ENCODE peak calls at places on chromosomes 7 and 10, in four cellular contexts. K, G, F and H are unnamed samples.

GRCh38 chr10:10418397-10418796 is 599.3 kb upstream of the CELF2 start:
- DNase-seq in F (no peak), G (peak), K (no peak), H (no peak)

GRCh38 chr7:116380030-116380429 is 119.5 kb upstream of the CAV2 start:
- DNase-seq in G (no peak), F (no peak), K (no peak), H (no peak)

GRCh38 chr10:118926018-118926417 is 103.5 kb upstream of the NANOS1 start:
- DNase-seq in F (no peak), K (no peak), G (no peak), H (no peak)

GRCh38 chr10:12041766-12042408 is 722 bp downstream of the UPF2 start:
- DNase-seq in F (no peak), K (peak), G (no peak), H (peak)

GRCh38 chr7:33996899-33997298 is 91.6 kb downstream of the BMPER start:
- DNase-seq in K (no peak), F (no peak), G (no peak), H (no peak)

GRCh38 chr7:73885975-73886798 is 25.2 kb downstream of the TMEM270 start:
- DNase-seq in G (no peak), F (peak), K (no peak), H (no peak)

GRCh38 chr7:22709857-22710256 is 17.1 kb upstream of the IL6 start:
- DNase-seq in G (no peak), K (no peak), F (no peak), H (no peak)

GRCh38 chr10:88118769-88119559 is 255.5 kb downstream of the PTEN start:
- DNase-seq in F (no peak), K (no peak), G (no peak), H (no peak)

GRCh38 chr7:2970907-2971306 is 72.8 kb downstream of the CARD11 start:
- DNase-seq in K (no peak), F (no peak), G (no peak), H (no peak)

GRCh38 chr7:157471259-157472125 is 134.7 kb downstream of the DNAJB6 start:
- DNase-seq in F (no peak), G (no peak), K (no peak), H (no peak)

GRCh38 chr7:152683297-152683696 is 7.4 kb upstream of the XRCC2 start:
- DNase-seq in F (no peak), K (no peak), G (no peak), H (no peak)

GRCh38 chr7:150826061-150826849 is 25.7 kb downstream of the TMEM176A start:
- DNase-seq in F (no peak), K (no peak), G (no peak), H (no peak)

GRCh38 chr7:137443616-137444015 is 100.1 kb upstream of the PTN start:
- DNase-seq in G (no peak), K (no peak), F (no peak), H (no peak)

GRCh38 chr10:100327007-100327700 is 2.9 kb downstream of the PKD2L1 start:
- DNase-seq in F (no peak), G (peak), K (no peak), H (no peak)

GRCh38 chr10:78523453-78523852 is 489.8 kb downstream of the RPS24 start:
- DNase-seq in K (peak), F (no peak), G (no peak), H (no peak)

GRCh38 chr10:116730464-116731260 is 11.7 kb downstream of the HSPA12A start:
- DNase-seq in G (no peak), K (no peak), F (no peak), H (no peak)

GRCh38 chr7:89777499-89777898 is 376.8 kb upstream of the STEAP1 start:
- DNase-seq in K (no peak), G (no peak), F (no peak), H (no peak)

GRCh38 chr7:23055582-23056178 is 41.8 kb upstream of the HYCC1 start:
- DNase-seq in G (peak), F (peak), K (peak), H (peak)

DNA sequence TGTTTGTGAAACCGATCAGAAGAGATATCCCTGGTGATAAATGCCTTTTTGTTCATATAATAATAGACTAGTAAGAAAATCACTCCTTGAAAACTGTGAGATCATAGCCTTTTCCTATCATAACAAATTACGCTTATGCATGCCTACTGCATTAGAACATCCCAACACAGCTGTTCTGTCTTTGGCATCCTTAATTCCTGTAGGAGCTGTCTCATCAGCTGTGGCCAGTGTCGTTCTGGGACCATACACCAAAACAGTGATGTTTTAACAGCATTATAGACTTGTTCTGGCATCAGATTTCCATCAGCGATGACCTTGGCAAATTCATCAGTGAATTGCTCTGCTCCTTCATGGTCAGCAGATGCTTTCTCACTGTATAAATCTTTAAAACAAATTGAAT is 423.6 kb upstream of the LRGUK start:
- DNase-seq in G (no peak), K (no peak), F (no peak), H (no peak)
- TF ChIP-seq FOXM1 in G (no peak), K (no peak), F (no peak), H (no peak)

GRCh38 chr7:123004931-123005330 is 9.4 kb upstream of the TAS2R16 start:
- DNase-seq in G (no peak), K (no peak), F (no peak), H (no peak)
- TF ChIP-seq FOXK2 in G (no peak), K (no peak), F (no peak), H (no peak)

GRCh38 chr10:86086418-86086817 is 280.2 kb downstream of the GRID1 start:
- DNase-seq in K (no peak), F (no peak), G (no peak), H (no peak)

GRCh38 chr10:86085136-86085535 is 281.5 kb downstream of the GRID1 start:
- DNase-seq in G (no peak), F (no peak), K (no peak), H (no peak)

GRCh38 chr10:86083664-86084175 is 282.9 kb downstream of the GRID1 start:
- DNase-seq in K (no peak), F (no peak), G (no peak), H (no peak)

GRCh38 chr10:86087716-86088115 is 278.9 kb downstream of the GRID1 start:
- DNase-seq in F (peak), K (no peak), G (no peak), H (no peak)

GRCh38 chr10:86085686-86086085 is 280.9 kb downstream of the GRID1 start:
- DNase-seq in K (no peak), G (no peak), F (no peak), H (no peak)
- TF ChIP-seq FOXM1 in K (no peak), G (no peak), F (no peak), H (no peak)

DNA sequence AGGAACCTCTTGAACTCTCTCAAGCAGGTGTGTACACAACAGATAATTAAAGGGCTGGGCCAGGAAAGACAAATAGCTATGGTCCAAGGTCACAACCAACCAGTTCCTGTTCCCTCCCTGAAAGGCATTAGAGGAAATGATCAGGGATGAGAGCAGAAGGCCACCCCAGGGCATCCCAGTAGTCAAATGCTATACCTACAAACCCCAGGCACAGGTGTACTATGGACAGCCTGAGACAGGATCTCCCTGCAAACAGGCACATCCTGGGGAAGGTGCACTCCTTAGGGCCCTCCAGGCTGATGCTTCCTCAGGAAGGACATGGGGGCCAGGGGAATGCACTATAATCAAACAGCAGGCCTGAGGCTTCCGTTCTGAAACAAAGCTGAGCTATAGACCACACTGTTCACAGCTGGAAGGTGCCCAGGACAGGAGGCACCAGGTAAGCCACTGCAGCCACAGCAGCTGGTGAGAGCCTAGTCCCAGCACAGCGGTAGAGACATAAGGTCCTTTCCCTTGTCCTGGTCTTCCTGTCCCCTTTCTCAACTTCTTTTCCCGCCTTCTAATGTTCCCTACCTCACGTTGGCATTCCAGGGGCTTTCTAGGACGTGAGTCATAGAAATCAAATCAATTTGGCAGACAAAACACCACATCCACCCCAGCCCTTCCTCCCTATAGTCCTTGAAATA is 13.3 kb downstream of the PARP12 start:
- DNase-seq in G (no peak), F (no peak), K (peak), H (no peak)
- TF ChIP-seq FOXK2 in G (no peak), F (no peak), K (peak), H (no peak)

GRCh38 chr7:82419200-82419599 is 24.4 kb downstream of the CACNA2D1 start:
- DNase-seq in K (no peak), G (no peak), F (no peak), H (no peak)
- TF ChIP-seq FOXM1 in K (no peak), G (no peak), F (no peak), H (no peak)